ENCODE peak calls at places on chromosome X, in four cellular contexts. One of them, this sample, is unnamed.

GRCh38 chrX:39609941-39610340 is 487.8 kb downstream of the BCOR start:
- DNase-seq in OCI-LY7: no peak
- DNase-seq in fibroblast of the aortic adventitia: no peak
- DNase-seq in HFF-Myc: no peak
- DNase-seq in this sample: no peak

GRCh38 chrX:11704725-11705495 is 39.2 kb upstream of the ARHGAP6 start:
- DNase-seq in OCI-LY7: no peak
- DNase-seq in fibroblast of the aortic adventitia: peak
- DNase-seq in HFF-Myc: no peak
- DNase-seq in this sample: no peak

GRCh38 chrX:118530537-118530936 is 34.9 kb downstream of the DOCK11 start:
- DNase-seq in HFF-Myc: no peak
- DNase-seq in OCI-LY7: no peak
- DNase-seq in fibroblast of the aortic adventitia: peak
- DNase-seq in this sample: no peak

GRCh38 chrX:53714580-53715335 is 28.2 kb upstream of the HUWE1 start:
- DNase-seq in fibroblast of the aortic adventitia: peak
- DNase-seq in HFF-Myc: peak
- DNase-seq in OCI-LY7: peak
- DNase-seq in this sample: peak

GRCh38 chrX:38036471-38036870 is 30.1 kb downstream of the SYTL5 start:
- DNase-seq in fibroblast of the aortic adventitia: no peak
- DNase-seq in HFF-Myc: no peak
- DNase-seq in OCI-LY7: no peak
- DNase-seq in this sample: no peak

GRCh38 chrX:26722666-26723428 is 506.9 kb downstream of the MAGEB5 start:
- DNase-seq in OCI-LY7: no peak
- DNase-seq in HFF-Myc: no peak
- DNase-seq in fibroblast of the aortic adventitia: no peak
- DNase-seq in this sample: no peak

GRCh38 chrX:123854329-123854728 is 5.5 kb upstream of the XIAP start:
- DNase-seq in fibroblast of the aortic adventitia: peak
- DNase-seq in HFF-Myc: no peak
- DNase-seq in OCI-LY7: no peak
- DNase-seq in this sample: no peak

GRCh38 chrX:81261576-81261975 is 59.7 kb downstream of the SH3BGRL start:
- DNase-seq in HFF-Myc: no peak
- DNase-seq in OCI-LY7: no peak
- DNase-seq in fibroblast of the aortic adventitia: peak
- DNase-seq in this sample: no peak

GRCh38 chrX:148723551-148723950 is 223.1 kb downstream of the AFF2 start:
- DNase-seq in HFF-Myc: no peak
- DNase-seq in fibroblast of the aortic adventitia: no peak
- DNase-seq in OCI-LY7: no peak
- DNase-seq in this sample: no peak

GRCh38 chrX:45935408-45935807 is 609.8 kb downstream of the ZNF674 start:
- DNase-seq in fibroblast of the aortic adventitia: no peak
- DNase-seq in HFF-Myc: no peak
- DNase-seq in OCI-LY7: no peak
- DNase-seq in this sample: no peak

GRCh38 chrX:129108936-129109335 is 414.4 kb downstream of the SMARCA1 start:
- DNase-seq in fibroblast of the aortic adventitia: no peak
- DNase-seq in HFF-Myc: no peak
- DNase-seq in OCI-LY7: no peak
- DNase-seq in this sample: no peak

GRCh38 chrX:13377537-13377936 is 57.7 kb upstream of the ATXN3L start:
- DNase-seq in fibroblast of the aortic adventitia: peak
- DNase-seq in HFF-Myc: peak
- DNase-seq in OCI-LY7: no peak
- DNase-seq in this sample: no peak

GRCh38 chrX:150548684-150549083 is 19.7 kb upstream of the MTM1 start:
- DNase-seq in OCI-LY7: no peak
- DNase-seq in fibroblast of the aortic adventitia: peak
- DNase-seq in HFF-Myc: no peak
- DNase-seq in this sample: no peak

GRCh38 chrX:70033348-70033747 is 16.4 kb downstream of the AWAT2 start:
- DNase-seq in fibroblast of the aortic adventitia: peak
- DNase-seq in HFF-Myc: no peak
- DNase-seq in OCI-LY7: peak
- DNase-seq in this sample: no peak

GRCh38 chrX:149940015-149940716 is 1.9 kb upstream of the EOLA2 start:
- DNase-seq in fibroblast of the aortic adventitia: peak
- DNase-seq in OCI-LY7: peak
- DNase-seq in HFF-Myc: peak
- DNase-seq in this sample: peak

GRCh38 chrX:27746516-27746915 is 61.3 kb upstream of the MAGEB10 start:
- DNase-seq in OCI-LY7: no peak
- DNase-seq in HFF-Myc: no peak
- DNase-seq in fibroblast of the aortic adventitia: no peak
- DNase-seq in this sample: no peak

GRCh38 chrX:147912093-147912801 is 528 bp downstream of the FMR1 start:
- DNase-seq in fibroblast of the aortic adventitia: peak
- DNase-seq in OCI-LY7: peak
- DNase-seq in HFF-Myc: no peak
- DNase-seq in this sample: peak

GRCh38 chrX:150548251-150548650 is 20.2 kb upstream of the MTM1 start:
- DNase-seq in fibroblast of the aortic adventitia: no peak
- DNase-seq in OCI-LY7: no peak
- DNase-seq in HFF-Myc: no peak
- DNase-seq in this sample: no peak

GRCh38 chrX:49978191-49978590 is 55.8 kb downstream of the CLCN5 start:
- DNase-seq in HFF-Myc: no peak
- DNase-seq in fibroblast of the aortic adventitia: no peak
- DNase-seq in OCI-LY7: no peak
- DNase-seq in this sample: no peak

GRCh38 chrX:2848806-2849420 is 20.2 kb downstream of the GYG2 start:
- DNase-seq in OCI-LY7: no peak
- DNase-seq in fibroblast of the aortic adventitia: peak
- DNase-seq in HFF-Myc: no peak
- DNase-seq in this sample: no peak

GRCh38 chrX:17120816-17121215 is 174.4 kb downstream of the REPS2 start:
- DNase-seq in HFF-Myc: no peak
- DNase-seq in OCI-LY7: no peak
- DNase-seq in fibroblast of the aortic adventitia: no peak
- DNase-seq in this sample: no peak

GRCh38 chrX:39613997-39614679 is 483.6 kb downstream of the BCOR start:
- DNase-seq in HFF-Myc: no peak
- DNase-seq in OCI-LY7: no peak
- DNase-seq in fibroblast of the aortic adventitia: no peak
- DNase-seq in this sample: no peak

GRCh38 chrX:150696836-150697235 is 3.6 kb downstream of the MTMR1 start:
- DNase-seq in fibroblast of the aortic adventitia: no peak
- DNase-seq in HFF-Myc: no peak
- DNase-seq in OCI-LY7: peak
- DNase-seq in this sample: no peak

GRCh38 chrX:86946569-86946968 is 571.0 kb upstream of the KLHL4 start:
- DNase-seq in fibroblast of the aortic adventitia: peak
- DNase-seq in HFF-Myc: no peak
- DNase-seq in OCI-LY7: peak
- DNase-seq in this sample: no peak

GRCh38 chrX:24146283-24146865 is 3.2 kb upstream of the ZFX start:
- DNase-seq in HFF-Myc: no peak
- DNase-seq in fibroblast of the aortic adventitia: no peak
- DNase-seq in OCI-LY7: no peak
- DNase-seq in this sample: no peak

GRCh38 chrX:151596282-151596681 is 32.8 kb downstream of the PASD1 start:
- DNase-seq in OCI-LY7: no peak
- DNase-seq in fibroblast of the aortic adventitia: no peak
- DNase-seq in HFF-Myc: no peak
- DNase-seq in this sample: no peak

GRCh38 chrX:39983715-39984114 is 114.0 kb downstream of the BCOR start:
- DNase-seq in HFF-Myc: no peak
- DNase-seq in fibroblast of the aortic adventitia: no peak
- DNase-seq in OCI-LY7: no peak
- DNase-seq in this sample: no peak

GRCh38 chrX:23908219-23909003 is 605 bp downstream of the CXorf58 start:
- DNase-seq in OCI-LY7: peak
- DNase-seq in fibroblast of the aortic adventitia: no peak
- DNase-seq in HFF-Myc: no peak
- DNase-seq in this sample: no peak

GRCh38 chrX:28347526-28347925 is 239.7 kb upstream of the IL1RAPL1 start:
- DNase-seq in OCI-LY7: no peak
- DNase-seq in fibroblast of the aortic adventitia: no peak
- DNase-seq in HFF-Myc: no peak
- DNase-seq in this sample: no peak

GRCh38 chrX:39903343-39903742 is 194.4 kb downstream of the BCOR start:
- DNase-seq in fibroblast of the aortic adventitia: peak
- DNase-seq in OCI-LY7: no peak
- DNase-seq in HFF-Myc: no peak
- DNase-seq in this sample: no peak

GRCh38 chrX:45621356-45622041 is 420.8 kb upstream of the DIPK2B start:
- DNase-seq in HFF-Myc: peak
- DNase-seq in OCI-LY7: no peak
- DNase-seq in fibroblast of the aortic adventitia: peak
- DNase-seq in this sample: no peak

DNA sequence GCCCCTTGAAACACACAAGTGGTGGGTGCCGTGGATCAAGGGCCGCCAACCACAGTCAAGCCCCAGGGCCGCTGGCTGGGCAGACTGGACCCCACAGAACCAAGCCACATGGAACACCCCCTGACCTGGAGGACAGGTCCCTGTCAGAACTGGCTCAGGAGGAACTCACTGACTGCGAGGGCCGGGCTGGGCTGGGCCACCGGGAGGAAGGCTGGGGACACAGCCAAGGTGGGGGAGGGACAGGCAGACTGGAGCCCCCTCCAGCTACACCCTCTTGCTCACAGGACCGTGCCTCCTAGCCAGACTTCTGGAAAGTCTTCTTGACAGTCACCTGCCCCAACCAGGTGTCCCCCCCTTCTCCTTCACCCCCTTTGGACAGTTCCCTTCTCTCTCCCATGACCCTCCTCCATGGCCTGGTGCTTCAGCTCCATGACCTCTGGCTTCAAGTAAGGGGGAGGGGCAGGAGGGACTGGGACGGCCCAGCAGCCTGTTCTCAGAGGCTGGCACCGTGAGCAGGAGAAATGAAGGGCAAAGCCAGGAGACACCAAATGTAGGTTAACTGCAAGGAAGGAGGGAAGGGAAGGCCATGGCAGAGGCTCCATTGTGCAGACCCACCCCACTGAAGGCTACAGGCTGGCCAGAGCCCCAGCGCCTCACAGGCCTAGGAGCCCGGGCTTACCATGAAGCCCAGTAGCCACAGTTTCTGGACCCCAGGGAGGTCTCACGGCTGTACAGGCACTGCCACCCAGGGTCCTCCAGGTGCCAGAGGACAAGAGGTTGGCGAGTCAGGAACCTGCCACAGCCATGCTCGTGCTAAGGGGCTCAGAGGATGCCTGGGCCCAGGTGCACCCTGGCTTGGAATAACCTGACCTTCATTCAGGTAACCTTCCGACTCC is 22.6 kb upstream of the DUSP9 start:
- DNase-seq in fibroblast of the aortic adventitia: no peak
- DNase-seq in OCI-LY7: no peak
- DNase-seq in HFF-Myc: no peak
- DNase-seq in this sample: no peak
- H3K4me3 ChIP-seq in fibroblast of the aortic adventitia: no peak
- H3K4me3 ChIP-seq in OCI-LY7: no peak
- H3K4me3 ChIP-seq in HFF-Myc: no peak
- H3K4me3 ChIP-seq in this sample: no peak

DNA sequence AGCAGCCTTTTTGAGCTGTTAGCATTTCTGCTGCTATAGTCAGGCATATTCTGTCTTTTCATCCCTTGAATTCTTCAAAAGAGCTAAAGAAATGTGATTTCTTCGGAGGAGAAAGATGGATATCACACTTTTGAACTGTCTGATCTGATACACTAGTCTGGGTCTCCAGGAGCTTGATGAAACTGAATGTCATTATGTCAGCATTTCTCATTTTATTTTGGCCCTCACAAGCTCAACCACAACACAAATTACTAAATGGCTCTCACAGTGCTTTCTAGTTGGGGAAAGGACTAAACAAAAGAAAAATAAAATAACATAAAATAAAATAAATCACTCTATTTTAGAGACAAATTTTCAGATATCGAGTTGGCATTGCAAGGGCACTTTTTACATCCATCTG is 655.3 kb upstream of the SPANXN1 start:
- DNase-seq in HFF-Myc: no peak
- DNase-seq in fibroblast of the aortic adventitia: no peak
- DNase-seq in OCI-LY7: no peak
- DNase-seq in this sample: no peak
- H3K4me3 ChIP-seq in HFF-Myc: no peak
- H3K4me3 ChIP-seq in fibroblast of the aortic adventitia: no peak
- H3K4me3 ChIP-seq in OCI-LY7: no peak
- H3K4me3 ChIP-seq in this sample: no peak

GRCh38 chrX:72027914-72028307 is 103.8 kb downstream of the RTL5 start:
- DNase-seq in fibroblast of the aortic adventitia: no peak
- DNase-seq in OCI-LY7: no peak
- DNase-seq in HFF-Myc: no peak
- DNase-seq in this sample: no peak

GRCh38 chrX:72027024-72027913 is 104.4 kb downstream of the RTL5 start:
- DNase-seq in HFF-Myc: no peak
- DNase-seq in OCI-LY7: no peak
- DNase-seq in fibroblast of the aortic adventitia: no peak
- DNase-seq in this sample: no peak

GRCh38 chrX:72030431-72030830 is 101.3 kb downstream of the RTL5 start:
- DNase-seq in fibroblast of the aortic adventitia: no peak
- DNase-seq in OCI-LY7: no peak
- DNase-seq in HFF-Myc: no peak
- DNase-seq in this sample: no peak

GRCh38 chrX:72029473-72030411 is 102.0 kb downstream of the RTL5 start:
- DNase-seq in HFF-Myc: peak
- DNase-seq in fibroblast of the aortic adventitia: peak
- DNase-seq in OCI-LY7: no peak
- DNase-seq in this sample: no peak

DNA sequence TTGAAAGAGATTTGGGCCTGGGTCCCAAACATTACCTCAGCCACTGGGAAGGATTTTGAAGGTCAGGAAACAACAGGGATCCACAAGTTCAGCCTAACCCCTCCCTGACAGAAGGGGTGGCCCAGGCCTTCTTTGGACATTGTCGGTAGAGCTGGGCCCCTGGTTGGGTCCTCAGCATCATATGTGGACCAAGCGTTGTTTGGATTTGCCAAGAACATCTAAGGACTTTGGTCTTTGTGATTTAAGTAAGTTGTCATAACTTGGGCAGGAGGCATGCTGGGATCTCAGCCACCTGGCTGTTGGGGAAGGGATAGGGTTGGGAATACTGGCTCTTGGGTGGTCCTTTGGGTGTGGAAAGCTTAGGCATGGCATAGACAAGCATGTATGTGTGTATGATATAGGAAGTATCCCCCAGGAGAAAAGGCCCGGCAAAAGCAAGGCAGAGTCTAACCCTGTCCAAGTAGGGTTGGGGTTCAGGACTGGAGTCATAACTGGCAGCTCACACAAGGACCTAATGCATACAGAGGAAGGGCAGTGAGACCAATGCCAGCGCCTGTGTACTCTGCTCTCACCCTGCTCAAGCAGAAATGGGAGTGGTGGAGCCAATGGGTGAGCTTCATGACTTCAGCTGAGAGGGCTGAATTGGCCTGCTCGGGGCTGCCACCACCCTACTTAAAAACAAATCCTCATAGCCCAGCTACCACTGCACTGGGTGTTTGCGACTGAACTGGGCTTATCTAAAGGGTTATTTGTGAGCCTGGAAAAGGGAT is 102.8 kb downstream of the RTL5 start:
- DNase-seq in fibroblast of the aortic adventitia: no peak
- DNase-seq in OCI-LY7: no peak
- DNase-seq in HFF-Myc: no peak
- DNase-seq in this sample: no peak
- H3K4me3 ChIP-seq in fibroblast of the aortic adventitia: no peak
- H3K4me3 ChIP-seq in OCI-LY7: no peak
- H3K4me3 ChIP-seq in HFF-Myc: peak
- H3K4me3 ChIP-seq in this sample: no peak

GRCh38 chrX:72309297-72310071 is 3.8 kb upstream of the CITED1 start:
- DNase-seq in fibroblast of the aortic adventitia: peak
- DNase-seq in HFF-Myc: no peak
- DNase-seq in OCI-LY7: no peak
- DNase-seq in this sample: no peak
- H3K4me3 ChIP-seq in fibroblast of the aortic adventitia: peak
- H3K4me3 ChIP-seq in HFF-Myc: no peak
- H3K4me3 ChIP-seq in OCI-LY7: no peak
- H3K4me3 ChIP-seq in this sample: peak